ENCODE peak calls at places on chromosomes 3 and 15, in seven cellular contexts. F is ovary, H is IMR-90, L is left ventricle myocardium inferior, R is lung, M is transverse colon, E is fibroblast of lung. T is an unnamed sample.

GRCh38 chr3:120284702-120285507 is at the start of gene GPR156:
- DNase-seq in F (peak; percentile 32), H (no peak), L (no peak), R (no peak), M (no peak), E (peak; percentile 35), T (no peak)

GRCh38 chr3:17743660-17743995 is 1.2 kb upstream of the TBC1D5 start:
- DNase-seq in F (no peak), H (no peak), L (no peak), R (no peak), M (no peak), E (no peak), T (no peak)

GRCh38 chr3:146709969-146710368 is 104.8 kb upstream of the PLSCR5 start:
- DNase-seq in F (no peak), H (no peak), L (no peak), R (no peak), M (no peak), E (peak; percentile 1), T (no peak)

GRCh38 chr3:37330466-37330865 is 156.1 kb upstream of the LRRFIP2 start:
- DNase-seq in F (no peak), H (no peak), L (no peak), R (no peak), M (no peak), E (no peak), T (no peak)

GRCh38 chr3:122824465-122825379 is 29.9 kb downstream of the SLC49A4 start:
- DNase-seq in F (no peak), H (peak; percentile 42), L (no peak), R (no peak), M (no peak), E (peak; percentile 14), T (no peak)

GRCh38 chr15:38624248-38625214 is 59.9 kb upstream of the RASGRP1 start:
- DNase-seq in F (no peak), H (no peak), L (no peak), R (no peak), M (no peak), E (no peak), T (no peak)

GRCh38 chr15:69576948-69577351 is 124.3 kb downstream of the RPLP1 start:
- DNase-seq in F (no peak), H (no peak), L (no peak), R (no peak), M (no peak), E (no peak), T (no peak)

GRCh38 chr3:62024882-62025281 is 348.5 kb downstream of the FEZF2 start:
- DNase-seq in F (no peak), H (no peak), L (no peak), R (no peak), M (no peak), E (no peak), T (no peak)

GRCh38 chr15:81419304-81419943 is 45.4 kb upstream of the TMC3 start:
- DNase-seq in F (no peak), H (peak; percentile 79), L (no peak), R (no peak), M (no peak), E (peak; percentile 56), T (no peak)

GRCh38 chr15:83207622-83208356 is at the start of gene HDGFL3:
- DNase-seq in F (peak; percentile 76), H (peak; percentile 39), L (peak; percentile 69), R (peak; percentile 49), M (peak; percentile 45), E (peak; percentile 60), T (no peak)

GRCh38 chr3:108178676-108179075 is 43.5 kb downstream of the IFT57 start:
- DNase-seq in F (no peak), H (peak; percentile 66), L (no peak), R (no peak), M (no peak), E (peak; percentile 47), T (no peak)

GRCh38 chr3:4633078-4634004 is 140.2 kb downstream of the ITPR1 start:
- DNase-seq in F (no peak), H (peak; percentile 72), L (no peak), R (no peak), M (no peak), E (peak; percentile 65), T (no peak)

GRCh38 chr3:153783106-153783505 is 338.1 kb upstream of the ARHGEF26 start:
- DNase-seq in F (no peak), H (no peak), L (no peak), R (no peak), M (no peak), E (no peak), T (no peak)

GRCh38 chr3:60076307-60076706 is 1026.5 kb upstream of the CFAP20DC start:
- DNase-seq in F (no peak), H (no peak), L (no peak), R (no peak), M (no peak), E (peak; percentile 20), T (no peak)
- H3K4me1 ChIP-seq in F (no peaks in the 10 kb centered on the region), H (no peaks in the 10 kb centered on the region), L (peaks cover 11% of the 10 kb centered on the region), R (no peaks in the 10 kb centered on the region), M (no peaks in the 10 kb centered on the region), E (no peaks in the 10 kb centered on the region), T (no peaks in the 10 kb centered on the region)

GRCh38 chr3:10981961-10982360 is 10.6 kb upstream of the SLC6A1 start:
- DNase-seq in F (no peak), H (no peak), L (no peak), R (peak; percentile 35), M (no peak), E (peak; percentile 51), T (no peak)

GRCh38 chr3:10980216-10980799 is 12.2 kb upstream of the SLC6A1 start:
- DNase-seq in F (no peak), H (no peak), L (no peak), R (no peak), M (no peak), E (no peak), T (no peak)

GRCh38 chr3:10982782-10983181 is 9.8 kb upstream of the SLC6A1 start:
- DNase-seq in F (no peak), H (no peak), L (no peak), R (peak; percentile 38), M (no peak), E (no peak), T (no peak)

GRCh38 chr3:10978956-10979355 is 13.6 kb upstream of the SLC6A1 start:
- DNase-seq in F (no peak), H (no peak), L (no peak), R (no peak), M (no peak), E (no peak), T (no peak)

GRCh38 chr3:10981031-10981430 is 11.5 kb upstream of the SLC6A1 start:
- DNase-seq in F (no peak), H (no peak), L (no peak), R (no peak), M (no peak), E (no peak), T (no peak)
- H3K27me3 ChIP-seq in F (no peaks in the 10 kb centered on the region), H (peaks cover 17% of the 10 kb centered on the region), L (peaks cover 9% of the 10 kb centered on the region), R (no peaks in the 10 kb centered on the region), M (no peaks in the 10 kb centered on the region), E (no peaks in the 10 kb centered on the region), T (no peaks in the 10 kb centered on the region)

DNA sequence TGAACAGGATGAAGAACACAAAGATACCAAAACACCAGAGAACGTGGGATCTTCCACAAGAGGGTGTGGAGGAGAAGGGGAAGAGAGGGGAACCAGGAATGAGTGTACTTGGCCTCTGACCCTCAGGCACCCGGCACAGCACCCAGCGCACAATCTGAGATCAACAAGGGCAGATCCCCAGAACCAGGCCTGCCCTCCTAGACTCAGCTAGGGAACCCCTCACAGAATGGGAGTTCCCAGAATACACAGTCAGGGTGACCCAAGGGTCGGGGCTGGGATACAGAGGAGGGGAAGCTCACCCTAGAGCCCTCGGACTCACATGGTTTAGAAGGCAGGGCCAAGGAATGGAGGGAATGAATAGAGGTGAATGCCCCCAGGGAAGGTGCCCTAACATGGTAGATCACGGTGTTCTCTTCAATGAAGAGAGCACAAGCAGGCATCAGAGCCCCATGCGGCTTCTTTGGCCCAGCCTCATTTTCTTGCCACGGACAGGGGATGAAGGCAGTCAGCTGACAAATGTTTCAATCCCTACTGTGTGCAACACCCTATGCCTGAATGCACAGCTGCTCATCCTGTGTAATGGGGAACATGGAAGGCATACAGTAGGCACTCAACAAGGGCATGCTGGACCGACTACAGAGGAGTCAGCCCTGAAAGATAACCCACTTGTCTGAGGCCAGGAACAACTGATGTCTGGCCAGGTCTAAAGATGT is 13.1 kb downstream of the BMF start:
- DNase-seq in F (no peak), H (no peak), L (no peak), R (no peak), M (no peak), E (no peak), T (no peak)
- H3K4me1 ChIP-seq in F (peaks cover 53% of the 10 kb centered on the region), H (peaks cover 64% of the 10 kb centered on the region), L (peaks cover 84% of the 10 kb centered on the region), R (peaks cover 53% of the 10 kb centered on the region), M (peaks cover 68% of the 10 kb centered on the region), E (peaks cover 61% of the 10 kb centered on the region), T (peaks cover 16% of the 10 kb centered on the region)

GRCh38 chr3:136463170-136463569 is 213.0 kb downstream of the PCCB start:
- DNase-seq in F (no peak), H (no peak), L (no peak), R (no peak), M (no peak), E (no peak), T (no peak)
- H3K27me3 ChIP-seq in F (no peaks in the 10 kb centered on the region), H (no peaks in the 10 kb centered on the region), L (no peaks in the 10 kb centered on the region), R (no peaks in the 10 kb centered on the region), M (no peaks in the 10 kb centered on the region), E (no peaks in the 10 kb centered on the region), T (no peaks in the 10 kb centered on the region)

DNA sequence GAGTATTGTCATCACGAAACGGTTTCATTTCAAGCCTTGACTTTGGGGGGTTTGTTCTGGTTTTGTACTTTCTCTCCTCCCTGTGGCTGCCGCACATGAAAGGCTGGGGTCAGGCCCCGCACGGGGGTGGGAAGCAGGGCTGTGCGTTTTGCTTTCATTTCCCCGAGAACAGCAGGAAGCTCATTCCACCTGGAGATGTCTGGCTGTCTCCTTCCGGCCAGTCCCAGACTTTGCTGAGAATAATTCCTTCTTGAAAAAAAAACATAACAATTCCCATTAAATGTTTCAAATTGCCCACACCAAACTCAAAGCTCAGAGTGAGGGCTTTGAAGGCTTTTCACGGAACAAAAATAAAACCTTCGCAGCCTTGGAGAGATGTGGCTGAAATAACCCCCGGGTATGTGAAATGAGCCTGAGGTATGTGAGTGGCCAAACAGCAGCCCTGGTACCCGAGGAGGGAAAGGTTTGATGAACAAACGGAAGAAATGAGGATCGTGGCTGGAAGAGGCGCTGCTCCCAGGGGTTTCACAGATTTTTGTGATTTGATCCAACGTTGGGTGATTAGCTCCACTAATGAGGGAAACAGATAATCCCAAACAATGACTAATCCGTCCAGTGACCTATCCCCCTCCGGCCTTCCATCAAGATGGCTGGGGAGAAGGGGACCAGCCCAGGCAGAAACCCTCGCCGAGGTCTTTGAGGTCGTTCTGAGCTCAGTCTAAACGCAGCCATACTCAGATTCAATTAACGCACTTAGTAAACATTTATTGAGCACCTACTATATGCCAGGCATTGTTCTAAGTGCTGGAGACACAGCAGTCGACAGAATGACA is 126.9 kb upstream of the MEF2A start:
- DNase-seq in F (peak; percentile 18), H (no peak), L (no peak), R (no peak), M (peak; percentile 6), E (peak; percentile 35), T (no peak)
- H3K4me1 ChIP-seq in F (peaks cover 10% of the 10 kb centered on the region), H (peaks cover 14% of the 10 kb centered on the region), L (peaks cover 95% of the 10 kb centered on the region), R (peaks cover 29% of the 10 kb centered on the region), M (peaks cover 31% of the 10 kb centered on the region), E (peaks cover 15% of the 10 kb centered on the region), T (peaks cover 30% of the 10 kb centered on the region)

DNA sequence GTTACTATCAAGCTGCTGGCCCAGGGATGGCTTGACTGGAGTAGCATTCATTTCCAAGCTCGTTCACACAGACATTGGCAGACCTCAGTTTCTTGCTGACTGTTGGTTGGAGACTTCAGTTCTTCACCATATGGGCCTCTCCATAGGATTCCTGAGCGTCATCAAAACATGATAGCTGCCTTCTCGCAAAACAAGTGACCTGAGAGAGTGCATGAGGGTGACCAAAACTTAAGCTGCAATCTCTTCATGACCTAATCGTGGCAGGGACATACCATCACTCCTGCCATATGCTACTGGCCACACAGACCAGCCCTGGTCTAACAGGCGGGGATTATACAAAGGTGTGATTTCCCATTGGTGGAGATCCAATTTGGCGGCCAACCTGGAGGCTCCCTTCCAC is 46.0 kb upstream of the C3orf22 start:
- DNase-seq in F (no peak), H (no peak), L (no peak), R (no peak), M (no peak), E (no peak), T (no peak)
- H3K27me3 ChIP-seq in F (no peaks in the 10 kb centered on the region), H (peaks cover 2% of the 10 kb centered on the region), L (no peaks in the 10 kb centered on the region), R (no peaks in the 10 kb centered on the region), M (no peaks in the 10 kb centered on the region), E (no peaks in the 10 kb centered on the region), T (no peaks in the 10 kb centered on the region)

T was measured in effector memory CD4-positive, alpha-beta T cell.